ENCODE peak calls at places on chromosomes 1 and 21, in six cellular contexts. One of them, this sample, is unnamed.
A peak's percentile ranks its signal among the peaks of the same experiment; 100 is the strongest.

GRCh38 chr1:28099050-28099769 is 10.8 kb upstream of the EYA3 start:
- DNase-seq in hepatocyte: no peak
- DNase-seq in activated CD4-positive, alpha-beta T cell treated with anti-CD3 and anti-CD28 coated beads for 48 hours: no peak
- DNase-seq in neural progenitor cell: no peak
- DNase-seq in cerebellar cortex: no peak
- DNase-seq in NCI-H524: no peak
- DNase-seq in this sample: no peak

GRCh38 chr1:182293119-182293589 is 98.4 kb downstream of the GLUL start:
- DNase-seq in cerebellar cortex: no peak
- DNase-seq in activated CD4-positive, alpha-beta T cell treated with anti-CD3 and anti-CD28 coated beads for 48 hours: no peak
- DNase-seq in neural progenitor cell: no peak
- DNase-seq in hepatocyte: no peak
- DNase-seq in NCI-H524: no peak
- DNase-seq in this sample: no peak

GRCh38 chr21:35204850-35205564 is 155.9 kb upstream of the RUNX1 start:
- DNase-seq in NCI-H524: no peak
- DNase-seq in cerebellar cortex: no peak
- DNase-seq in hepatocyte: peak; percentile 66
- DNase-seq in neural progenitor cell: no peak
- DNase-seq in activated CD4-positive, alpha-beta T cell treated with anti-CD3 and anti-CD28 coated beads for 48 hours: peak; percentile 40
- DNase-seq in this sample: peak; percentile 99

GRCh38 chr1:118973536-118974160 is 14.5 kb downstream of the TBX15 start:
- DNase-seq in cerebellar cortex: no peak
- DNase-seq in neural progenitor cell: no peak
- DNase-seq in NCI-H524: no peak
- DNase-seq in activated CD4-positive, alpha-beta T cell treated with anti-CD3 and anti-CD28 coated beads for 48 hours: no peak
- DNase-seq in hepatocyte: no peak
- DNase-seq in this sample: no peak

GRCh38 chr1:37497832-37498231 is 16.7 kb downstream of the MEAF6 start:
- DNase-seq in activated CD4-positive, alpha-beta T cell treated with anti-CD3 and anti-CD28 coated beads for 48 hours: no peak
- DNase-seq in NCI-H524: no peak
- DNase-seq in hepatocyte: no peak
- DNase-seq in cerebellar cortex: no peak
- DNase-seq in neural progenitor cell: no peak
- DNase-seq in this sample: no peak

GRCh38 chr1:182428043-182428442 is 21.9 kb upstream of the RGSL1 start:
- DNase-seq in NCI-H524: no peak
- DNase-seq in hepatocyte: no peak
- DNase-seq in cerebellar cortex: no peak
- DNase-seq in neural progenitor cell: no peak
- DNase-seq in activated CD4-positive, alpha-beta T cell treated with anti-CD3 and anti-CD28 coated beads for 48 hours: no peak
- DNase-seq in this sample: no peak

GRCh38 chr1:7389201-7389785 is 381.8 kb upstream of the VAMP3 start:
- DNase-seq in NCI-H524: no peak
- DNase-seq in neural progenitor cell: no peak
- DNase-seq in hepatocyte: no peak
- DNase-seq in cerebellar cortex: no peak
- DNase-seq in activated CD4-positive, alpha-beta T cell treated with anti-CD3 and anti-CD28 coated beads for 48 hours: no peak
- DNase-seq in this sample: no peak

GRCh38 chr1:197355248-197355995 is 87.4 kb downstream of the CRB1 start:
- DNase-seq in hepatocyte: no peak
- DNase-seq in cerebellar cortex: no peak
- DNase-seq in activated CD4-positive, alpha-beta T cell treated with anti-CD3 and anti-CD28 coated beads for 48 hours: no peak
- DNase-seq in NCI-H524: no peak
- DNase-seq in neural progenitor cell: no peak
- DNase-seq in this sample: no peak

GRCh38 chr1:229383961-229384360 is 41.1 kb upstream of the CCSAP start:
- DNase-seq in NCI-H524: no peak
- DNase-seq in activated CD4-positive, alpha-beta T cell treated with anti-CD3 and anti-CD28 coated beads for 48 hours: no peak
- DNase-seq in neural progenitor cell: no peak
- DNase-seq in hepatocyte: no peak
- DNase-seq in cerebellar cortex: no peak
- DNase-seq in this sample: no peak

GRCh38 chr1:197924516-197925123 is 7.4 kb downstream of the LHX9 start:
- DNase-seq in neural progenitor cell: peak; percentile 72
- DNase-seq in hepatocyte: peak; percentile 66
- DNase-seq in activated CD4-positive, alpha-beta T cell treated with anti-CD3 and anti-CD28 coated beads for 48 hours: peak; percentile 35
- DNase-seq in cerebellar cortex: peak; percentile 72
- DNase-seq in NCI-H524: peak; percentile 6
- DNase-seq in this sample: peak; percentile 62

GRCh38 chr1:210743038-210743437 is 390.9 kb downstream of the KCNH1 start:
- DNase-seq in activated CD4-positive, alpha-beta T cell treated with anti-CD3 and anti-CD28 coated beads for 48 hours: no peak
- DNase-seq in neural progenitor cell: no peak
- DNase-seq in cerebellar cortex: no peak
- DNase-seq in hepatocyte: no peak
- DNase-seq in NCI-H524: no peak
- DNase-seq in this sample: no peak

GRCh38 chr1:86965012-86965826 is 50.8 kb downstream of the HS2ST1 start:
- DNase-seq in NCI-H524: no peak
- DNase-seq in neural progenitor cell: peak; percentile 24
- DNase-seq in activated CD4-positive, alpha-beta T cell treated with anti-CD3 and anti-CD28 coated beads for 48 hours: peak; percentile 6
- DNase-seq in hepatocyte: peak; percentile 26
- DNase-seq in cerebellar cortex: peak; percentile 26
- DNase-seq in this sample: peak; percentile 31

GRCh38 chr21:36946949-36947371 is 19.5 kb downstream of the HLCS start:
- DNase-seq in cerebellar cortex: no peak
- DNase-seq in hepatocyte: no peak
- DNase-seq in activated CD4-positive, alpha-beta T cell treated with anti-CD3 and anti-CD28 coated beads for 48 hours: no peak
- DNase-seq in neural progenitor cell: peak; percentile 24
- DNase-seq in NCI-H524: no peak
- DNase-seq in this sample: no peak

GRCh38 chr21:44911384-44912157 is 9.1 kb downstream of the ITGB2 start:
- DNase-seq in hepatocyte: no peak
- DNase-seq in neural progenitor cell: no peak
- DNase-seq in cerebellar cortex: peak; percentile 89
- DNase-seq in NCI-H524: no peak
- DNase-seq in activated CD4-positive, alpha-beta T cell treated with anti-CD3 and anti-CD28 coated beads for 48 hours: peak; percentile 72
- DNase-seq in this sample: no peak

GRCh38 chr21:34199121-34199910 is 125.9 kb downstream of the MRPS6 start:
- DNase-seq in cerebellar cortex: peak; percentile 72
- DNase-seq in activated CD4-positive, alpha-beta T cell treated with anti-CD3 and anti-CD28 coated beads for 48 hours: no peak
- DNase-seq in neural progenitor cell: no peak
- DNase-seq in hepatocyte: no peak
- DNase-seq in NCI-H524: peak; percentile 36
- DNase-seq in this sample: no peak

GRCh38 chr1:16101618-16102017 is 28.2 kb upstream of the FAM131C start:
- DNase-seq in NCI-H524: no peak
- DNase-seq in activated CD4-positive, alpha-beta T cell treated with anti-CD3 and anti-CD28 coated beads for 48 hours: no peak
- DNase-seq in cerebellar cortex: no peak
- DNase-seq in hepatocyte: no peak
- DNase-seq in neural progenitor cell: no peak
- DNase-seq in this sample: no peak

GRCh38 chr1:29254346-29254745 is 18.0 kb downstream of the PTPRU start:
- DNase-seq in hepatocyte: no peak
- DNase-seq in NCI-H524: no peak
- DNase-seq in activated CD4-positive, alpha-beta T cell treated with anti-CD3 and anti-CD28 coated beads for 48 hours: no peak
- DNase-seq in cerebellar cortex: no peak
- DNase-seq in neural progenitor cell: no peak
- DNase-seq in this sample: no peak

GRCh38 chr1:230753586-230754251 is 6.5 kb downstream of the CAPN9 start:
- DNase-seq in NCI-H524: peak; percentile 18
- DNase-seq in cerebellar cortex: peak; percentile 52
- DNase-seq in neural progenitor cell: peak; percentile 76
- DNase-seq in activated CD4-positive, alpha-beta T cell treated with anti-CD3 and anti-CD28 coated beads for 48 hours: peak; percentile 40
- DNase-seq in hepatocyte: peak; percentile 70
- DNase-seq in this sample: peak; percentile 71

GRCh38 chr21:34734696-34735095 is 65.9 kb downstream of the CLIC6 start:
- DNase-seq in neural progenitor cell: no peak
- DNase-seq in NCI-H524: no peak
- DNase-seq in cerebellar cortex: no peak
- DNase-seq in activated CD4-positive, alpha-beta T cell treated with anti-CD3 and anti-CD28 coated beads for 48 hours: no peak
- DNase-seq in hepatocyte: no peak
- DNase-seq in this sample: no peak

GRCh38 chr1:24236170-24237045 is 49.3 kb upstream of the IFNLR1 start:
- DNase-seq in cerebellar cortex: no peak
- DNase-seq in neural progenitor cell: no peak
- DNase-seq in activated CD4-positive, alpha-beta T cell treated with anti-CD3 and anti-CD28 coated beads for 48 hours: peak; percentile 78
- DNase-seq in NCI-H524: no peak
- DNase-seq in hepatocyte: peak; percentile 49
- DNase-seq in this sample: peak; percentile 73

GRCh38 chr1:215018555-215018954 is 64.0 kb upstream of the KCNK2 start:
- DNase-seq in neural progenitor cell: no peak
- DNase-seq in cerebellar cortex: no peak
- DNase-seq in NCI-H524: no peak
- DNase-seq in activated CD4-positive, alpha-beta T cell treated with anti-CD3 and anti-CD28 coated beads for 48 hours: no peak
- DNase-seq in hepatocyte: no peak
- DNase-seq in this sample: no peak

GRCh38 chr1:155322571-155322952 is 1.9 kb downstream of the RUSC1 start:
- DNase-seq in neural progenitor cell: peak; percentile 64
- DNase-seq in NCI-H524: no peak
- DNase-seq in cerebellar cortex: peak; percentile 50
- DNase-seq in activated CD4-positive, alpha-beta T cell treated with anti-CD3 and anti-CD28 coated beads for 48 hours: no peak
- DNase-seq in hepatocyte: peak; percentile 63
- DNase-seq in this sample: peak; percentile 30

GRCh38 chr1:99745061-99745460 is 21.4 kb downstream of the FRRS1 start:
- DNase-seq in NCI-H524: no peak
- DNase-seq in activated CD4-positive, alpha-beta T cell treated with anti-CD3 and anti-CD28 coated beads for 48 hours: no peak
- DNase-seq in hepatocyte: no peak
- DNase-seq in cerebellar cortex: no peak
- DNase-seq in neural progenitor cell: no peak
- DNase-seq in this sample: no peak